ENCODE peak calls at places on chromosomes 12 and 14, in four cellular contexts. S is IMR-90, A is ovary, X is gastrocnemius medialis. B is an unnamed sample.
A peak's percentile ranks its signal among the peaks of the same experiment; 100 is the strongest.

GRCh38 chr12:40262657-40263056 is 37.9 kb downstream of the LRRK2 start:
- DNase-seq in X (no peak), S (no peak), A (no peak), B (no peak)

GRCh38 chr14:96167224-96168148 is 37.2 kb upstream of the BDKRB2 start:
- DNase-seq in S (peak; percentile 95), X (no peak), A (no peak), B (no peak)

GRCh38 chr14:68785817-68786490 is 6.9 kb downstream of the ZFP36L1 start:
- DNase-seq in X (no peak), S (no peak), A (no peak), B (peak; percentile 30)

GRCh38 chr12:89947437-89948265 is 239.0 kb upstream of the ATP2B1 start:
- DNase-seq in S (peak; percentile 95), A (peak; percentile 25), X (no peak), B (peak; percentile 58)

GRCh38 chr14:53836546-53836945 is 120.1 kb downstream of the BMP4 start:
- DNase-seq in A (no peak), X (no peak), S (no peak), B (no peak)

GRCh38 chr12:124862768-124863408 is 776 bp downstream of the SCARB1 start:
- DNase-seq in X (no peak), A (peak; percentile 37), S (no peak), B (no peak)

GRCh38 chr12:46154221-46154975 is 114.4 kb downstream of the SLC38A1 start:
- DNase-seq in S (peak; percentile 81), X (no peak), A (no peak), B (no peak)

GRCh38 chr12:53984901-53985357 is at the start of gene HOXC10:
- DNase-seq in A (peak; percentile 95), S (peak; percentile 75), X (peak; percentile 97), B (peak; percentile 90)

GRCh38 chr12:70732287-70732686 is 95.1 kb upstream of the PTPRB start:
- DNase-seq in A (no peak), S (no peak), X (no peak), B (no peak)

GRCh38 chr12:64404470-64405446 is 566 bp downstream of the XPOT start:
- DNase-seq in A (peak; percentile 56), S (peak; percentile 91), X (peak; percentile 41), B (peak; percentile 68)

GRCh38 chr14:70186826-70187483 is 1.8 kb downstream of the SLC8A3 start:
- DNase-seq in X (peak; percentile 74), A (no peak), S (no peak), B (peak; percentile 20)
- TF ChIP-seq POLR2A in X (peak; percentile 58), A (no peak), S (no peak), B (no peak)

GRCh38 chr14:52012635-52013034 is 23.3 kb downstream of the RTRAF start:
- DNase-seq in S (no peak), X (peak; percentile 34), A (peak; percentile 47), B (peak; percentile 50)

GRCh38 chr14:52008136-52008535 is 18.8 kb downstream of the RTRAF start:
- DNase-seq in A (no peak), X (no peak), S (no peak), B (peak; percentile 59)

GRCh38 chr14:52007637-52008036 is 18.3 kb downstream of the RTRAF start:
- DNase-seq in S (no peak), X (no peak), A (no peak), B (no peak)

GRCh38 chr14:52011557-52011956 is 22.2 kb downstream of the RTRAF start:
- DNase-seq in A (no peak), S (no peak), X (no peak), B (no peak)

DNA sequence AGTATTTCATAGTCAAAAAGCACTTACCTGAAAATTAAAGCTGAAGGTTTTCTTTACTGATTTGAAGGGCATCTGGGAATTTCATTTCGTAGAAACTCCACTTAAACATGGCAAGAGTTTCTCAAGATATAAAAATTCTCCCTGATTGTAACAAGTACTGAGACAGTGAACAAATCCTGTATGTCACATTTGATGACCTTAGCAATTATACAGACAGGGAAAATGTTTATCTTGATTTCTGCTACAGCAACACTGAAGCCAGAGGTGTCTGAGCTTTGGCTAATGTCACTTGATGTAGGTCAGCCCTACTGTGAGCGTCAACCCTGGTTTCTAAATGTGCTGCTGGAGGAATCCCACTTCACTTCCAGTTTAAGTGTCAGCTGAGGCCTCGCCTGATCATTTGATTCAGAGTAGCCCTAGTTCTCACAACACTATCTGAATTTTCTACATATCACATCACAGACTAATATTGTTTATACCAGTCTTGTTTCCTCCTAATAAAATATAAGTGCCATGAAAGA is 20.9 kb downstream of the RTRAF start:
- DNase-seq in S (no peak), X (no peak), A (no peak), B (no peak)
- H3K36me3 ChIP-seq in S (peaks cover 78% of the 10 kb centered on the region), X (peaks cover 68% of the 10 kb centered on the region), A (no peaks in the 10 kb centered on the region), B (peaks cover 67% of the 10 kb centered on the region)

GRCh38 chr14:99148131-99148530 is 123.9 kb downstream of the BCL11B start:
- DNase-seq in S (no peak), A (no peak), X (no peak), B (no peak)

GRCh38 chr14:99148861-99149610 is 123.0 kb downstream of the BCL11B start:
- DNase-seq in S (no peak), X (no peak), A (no peak), B (no peak)

GRCh38 chr14:99146991-99147740 is 124.8 kb downstream of the BCL11B start:
- DNase-seq in X (no peak), S (no peak), A (no peak), B (no peak)

GRCh38 chr14:99145307-99145706 is 126.7 kb downstream of the BCL11B start:
- DNase-seq in X (no peak), S (no peak), A (no peak), B (no peak)

GRCh38 chr14:99150236-99150635 is 121.8 kb downstream of the BCL11B start:
- DNase-seq in X (no peak), S (no peak), A (no peak), B (no peak)
- H3K4me1 ChIP-seq in X (peaks cover 2% of the 10 kb centered on the region), S (no peaks in the 10 kb centered on the region), A (no peaks in the 10 kb centered on the region), B (no peaks in the 10 kb centered on the region)

GRCh38 chr12:14946856-14947255 is 8.5 kb upstream of the ERP27 start:
- DNase-seq in X (no peak), S (no peak), A (no peak), B (no peak)
- TF ChIP-seq POLR2A in X (no peak), S (no peak), A (no peak), B (no peak)

GRCh38 chr12:117168976-117169375 is 21.3 kb downstream of the FBXO21 start:
- DNase-seq in A (no peak), S (no peak), X (no peak), B (no peak)

GRCh38 chr12:117169548-117169947 is 20.7 kb downstream of the FBXO21 start:
- DNase-seq in A (peak; percentile 77), X (no peak), S (no peak), B (peak; percentile 91)

GRCh38 chr12:117171499-117172162 is 18.6 kb downstream of the FBXO21 start:
- DNase-seq in X (no peak), S (no peak), A (no peak), B (no peak)

GRCh38 chr12:117167769-117168168 is 22.5 kb downstream of the FBXO21 start:
- DNase-seq in A (no peak), X (no peak), S (no peak), B (no peak)

DNA sequence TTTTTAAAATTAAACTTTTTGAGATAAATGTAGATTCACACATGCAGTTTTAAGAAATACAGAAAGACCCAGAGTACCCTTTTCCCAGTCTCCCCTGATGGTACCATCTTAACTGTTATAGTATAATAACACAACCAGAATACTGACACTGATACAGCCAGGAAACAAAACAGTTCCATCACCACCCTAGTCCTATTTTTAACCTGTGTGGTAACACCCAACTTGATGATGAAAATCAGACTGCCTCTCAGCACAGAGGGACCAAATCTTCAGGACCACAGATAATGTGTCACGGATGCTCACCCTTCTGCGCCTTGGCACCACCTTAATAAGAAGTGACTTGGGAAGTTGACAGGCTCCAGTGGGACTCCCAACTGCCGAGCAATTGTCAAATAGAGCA is 18.1 kb downstream of the FBXO21 start:
- DNase-seq in X (no peak), S (no peak), A (no peak), B (no peak)
- H3K36me3 ChIP-seq in X (peaks cover 90% of the 10 kb centered on the region), S (peaks cover 53% of the 10 kb centered on the region), A (no peaks in the 10 kb centered on the region), B (no peaks in the 10 kb centered on the region)

DNA sequence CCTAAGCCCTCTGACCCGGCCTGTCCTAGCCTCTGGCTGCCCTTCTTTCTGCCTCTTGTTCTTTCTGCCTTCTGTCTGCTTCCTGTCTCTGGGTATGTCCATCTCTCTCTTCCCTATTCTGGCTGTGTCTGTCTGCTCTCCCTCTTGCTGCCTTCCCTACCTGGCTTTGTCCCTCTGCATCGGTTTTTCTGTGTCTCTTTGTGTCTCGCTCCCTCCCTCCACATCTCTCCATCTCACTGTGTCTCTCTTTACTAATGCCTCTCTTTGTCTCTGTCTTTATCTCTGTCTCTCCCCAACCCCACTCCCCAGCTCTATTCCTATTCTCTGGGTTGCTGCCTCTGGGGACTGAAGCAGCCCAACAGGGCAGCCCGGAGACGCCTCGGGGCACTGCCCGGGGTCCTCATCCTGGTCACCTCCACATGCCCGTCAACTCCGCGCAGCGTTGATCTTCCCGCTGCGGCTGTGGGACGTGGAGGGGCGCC is 10.1 kb downstream of the SHMT2 start:
- DNase-seq in S (no peak), X (no peak), A (no peak), B (no peak)
- H3K4me1 ChIP-seq in S (peaks cover 17% of the 10 kb centered on the region), X (peaks cover 54% of the 10 kb centered on the region), A (peaks cover 16% of the 10 kb centered on the region), B (peaks cover 51% of the 10 kb centered on the region)

DNA sequence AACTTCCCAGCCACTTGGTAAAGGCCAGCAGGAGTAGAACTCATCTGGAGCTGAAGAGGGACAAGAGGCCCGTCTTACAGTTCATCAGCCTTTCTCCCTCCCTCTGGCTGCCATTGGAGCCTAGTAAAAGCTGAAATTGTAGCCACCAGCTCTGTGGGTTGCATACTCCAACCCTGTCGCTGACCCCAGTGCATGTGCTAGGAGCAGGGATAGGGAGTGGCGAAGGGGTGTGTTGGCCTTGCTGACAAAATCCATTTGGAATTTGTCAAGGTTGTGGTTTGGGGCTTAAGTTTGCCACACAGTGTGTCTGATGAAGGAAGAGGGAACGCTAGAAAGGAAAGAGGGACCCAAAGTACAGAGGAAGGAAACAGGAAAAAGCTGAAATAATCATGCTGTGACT is 4.0 kb upstream of the ARF3 start:
- DNase-seq in X (no peak), A (no peak), S (no peak), B (no peak)
- TF ChIP-seq POLR2A in X (no peak), A (no peak), S (no peak), B (no peak)

DNA sequence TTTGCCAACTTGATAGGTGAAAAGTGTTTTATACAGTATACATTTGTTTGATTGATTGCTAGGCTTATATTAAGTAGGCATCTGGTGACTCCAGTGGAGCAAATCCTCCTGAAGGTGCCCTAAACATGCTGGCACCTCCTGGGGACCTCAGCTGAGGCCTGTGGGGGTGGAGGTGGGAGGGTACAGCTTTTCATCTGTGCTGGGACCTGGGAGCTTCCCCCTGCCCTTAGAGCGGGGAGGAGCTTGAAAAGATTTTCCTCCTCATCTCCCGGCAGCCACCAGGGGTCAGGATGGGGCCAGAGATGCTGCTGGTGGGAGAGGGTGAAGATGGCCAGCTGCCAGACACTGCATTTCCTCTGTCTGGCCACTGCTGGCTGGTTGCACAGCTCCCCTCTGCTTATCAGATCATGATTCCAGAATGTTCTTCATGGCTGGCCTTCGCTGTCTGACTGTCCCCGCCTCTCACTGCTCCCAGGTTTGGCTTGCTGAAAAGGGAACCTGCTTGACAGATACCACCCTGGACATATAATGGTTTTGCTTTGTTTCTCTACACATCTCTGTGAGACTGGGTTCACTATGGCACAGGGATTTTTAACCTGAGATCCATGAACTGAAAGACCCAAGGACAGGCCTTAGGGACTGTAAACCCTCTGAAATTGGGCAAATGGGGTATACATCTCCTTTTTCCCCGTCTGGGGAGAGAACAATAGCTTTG is 10.5 kb upstream of the JPH4 start:
- DNase-seq in X (peak; percentile 52), A (peak; percentile 89), S (peak; percentile 84), B (peak; percentile 97)
- H3K36me3 ChIP-seq in X (no peaks in the 10 kb centered on the region), A (no peaks in the 10 kb centered on the region), S (no peaks in the 10 kb centered on the region), B (no peaks in the 10 kb centered on the region)

B was measured in adrenal gland.